ENCODE peak calls at places on chromosomes 5 and 9, in six cellular contexts. K is T-cell, D is H54, F is NCI-H1694 treated with DMSO at 0.1 percent for 48 hours, Y is GM20000, H is left colon. T is an unnamed sample.

GRCh38 chr5:135039526-135040296 is 5.7 kb upstream of the PITX1 start:
- DNase-seq in K (no peak), D (no peak), F (no peak), Y (no peak), H (no peak), T (no peak)

GRCh38 chr5:44935262-44935661 is 126.5 kb downstream of the MRPS30 start:
- DNase-seq in K (no peak), D (no peak), F (no peak), Y (no peak), H (no peak), T (peak)

GRCh38 chr5:177312649-177313181 is 1.0 kb upstream of the MXD3 start:
- DNase-seq in K (no peak), D (peak), F (no peak), Y (no peak), H (peak), T (peak)

GRCh38 chr5:54317511-54318260 is 7.3 kb upstream of the ARL15 start:
- DNase-seq in K (no peak), D (no peak), F (no peak), Y (no peak), H (no peak), T (no peak)

GRCh38 chr5:87195104-87195581 is 72.5 kb upstream of the RASA1 start:
- DNase-seq in K (no peak), D (no peak), F (no peak), Y (peak), H (no peak), T (no peak)

GRCh38 chr9:98607787-98608186 is 100.9 kb downstream of the GABBR2 start:
- DNase-seq in K (no peak), D (no peak), F (no peak), Y (no peak), H (no peak), T (no peak)

GRCh38 chr5:6758201-6758600 is 45.0 kb downstream of the TENT4A start:
- DNase-seq in K (no peak), D (no peak), F (peak), Y (no peak), H (no peak), T (no peak)

GRCh38 chr9:132588098-132588497 is 5.7 kb downstream of the BARHL1 start:
- DNase-seq in K (no peak), D (no peak), F (no peak), Y (no peak), H (no peak), T (no peak)

GRCh38 chr9:86602715-86603114 is 248.5 kb upstream of the TUT7 start:
- DNase-seq in K (no peak), D (no peak), F (no peak), Y (no peak), H (no peak), T (no peak)

GRCh38 chr9:92747459-92748232 is 17.0 kb downstream of the BICD2 start:
- DNase-seq in K (no peak), D (peak), F (no peak), Y (no peak), H (no peak), T (no peak)

GRCh38 chr5:10759111-10759510 is 1.9 kb downstream of the DAP start:
- DNase-seq in K (no peak), D (no peak), F (no peak), Y (no peak), H (peak), T (no peak)

GRCh38 chr5:173535976-173536639 is 80.3 kb downstream of the BOD1 start:
- DNase-seq in K (no peak), D (no peak), F (no peak), Y (no peak), H (no peak), T (no peak)

GRCh38 chr5:68353624-68354023 is 138.1 kb downstream of the PIK3R1 start:
- DNase-seq in K (no peak), D (no peak), F (no peak), Y (no peak), H (no peak), T (no peak)

GRCh38 chr5:108232805-108233204 is 149.1 kb downstream of the FBXL17 start:
- DNase-seq in K (no peak), D (no peak), F (no peak), Y (no peak), H (no peak), T (no peak)

GRCh38 chr9:5838884-5839571 is 6.1 kb upstream of the ERMP1 start:
- DNase-seq in K (no peak), D (peak), F (no peak), Y (no peak), H (peak), T (peak)

GRCh38 chr9:134966697-134967546 is 49.2 kb upstream of the FCN1 start:
- DNase-seq in K (no peak), D (no peak), F (no peak), Y (no peak), H (no peak), T (no peak)

GRCh38 chr5:120252839-120253238 is 211.3 kb upstream of the PRR16 start:
- DNase-seq in K (no peak), D (no peak), F (no peak), Y (no peak), H (no peak), T (no peak)

GRCh38 chr5:171582849-171583248 is 163.4 kb downstream of the FGF18 start:
- DNase-seq in K (no peak), D (no peak), F (no peak), Y (no peak), H (no peak), T (no peak)